ENCODE peak calls at places on chromosome 7, in seven cellular contexts. One of them, this sample, is unnamed.

GRCh38 chr7:81886211-81886764 is 116.4 kb upstream of the HGF start:
- DNase-seq in esophagus squamous epithelium: no peak
- DNase-seq in brain microvascular endothelial cell: no peak
- DNase-seq in skeletal muscle cell: no peak
- DNase-seq in activated naive CD8-positive, alpha-beta T cell treated with anti-CD3 and anti-CD28 coated beads for 36 hours: no peak
- DNase-seq in COR-L47: no peak
- DNase-seq in AG10803: peak
- DNase-seq in this sample: no peak

GRCh38 chr7:100370303-100370702 is 3.0 kb upstream of the PILRA start:
- DNase-seq in esophagus squamous epithelium: no peak
- DNase-seq in brain microvascular endothelial cell: no peak
- DNase-seq in skeletal muscle cell: no peak
- DNase-seq in activated naive CD8-positive, alpha-beta T cell treated with anti-CD3 and anti-CD28 coated beads for 36 hours: no peak
- DNase-seq in COR-L47: no peak
- DNase-seq in AG10803: no peak
- DNase-seq in this sample: no peak

GRCh38 chr7:73717991-73718405 is 1.5 kb downstream of the STX1A start:
- DNase-seq in esophagus squamous epithelium: no peak
- DNase-seq in brain microvascular endothelial cell: peak
- DNase-seq in skeletal muscle cell: peak
- DNase-seq in activated naive CD8-positive, alpha-beta T cell treated with anti-CD3 and anti-CD28 coated beads for 36 hours: peak
- DNase-seq in COR-L47: no peak
- DNase-seq in AG10803: peak
- DNase-seq in this sample: peak

GRCh38 chr7:32506266-32507054 is 11.2 kb downstream of the AVL9 start:
- DNase-seq in esophagus squamous epithelium: no peak
- DNase-seq in brain microvascular endothelial cell: peak
- DNase-seq in skeletal muscle cell: peak
- DNase-seq in activated naive CD8-positive, alpha-beta T cell treated with anti-CD3 and anti-CD28 coated beads for 36 hours: peak
- DNase-seq in COR-L47: no peak
- DNase-seq in AG10803: peak
- DNase-seq in this sample: peak

GRCh38 chr7:106278695-106279094 is 6.1 kb downstream of the NAMPT start:
- DNase-seq in esophagus squamous epithelium: no peak
- DNase-seq in brain microvascular endothelial cell: no peak
- DNase-seq in skeletal muscle cell: no peak
- DNase-seq in activated naive CD8-positive, alpha-beta T cell treated with anti-CD3 and anti-CD28 coated beads for 36 hours: no peak
- DNase-seq in COR-L47: no peak
- DNase-seq in AG10803: no peak
- DNase-seq in this sample: no peak

GRCh38 chr7:97187067-97187466 is 69.6 kb downstream of the SDHAF3 start:
- DNase-seq in esophagus squamous epithelium: no peak
- DNase-seq in brain microvascular endothelial cell: peak
- DNase-seq in skeletal muscle cell: peak
- DNase-seq in activated naive CD8-positive, alpha-beta T cell treated with anti-CD3 and anti-CD28 coated beads for 36 hours: no peak
- DNase-seq in COR-L47: no peak
- DNase-seq in AG10803: peak
- DNase-seq in this sample: no peak

GRCh38 chr7:35536396-35536826 is 158.5 kb downstream of the HERPUD2 start:
- DNase-seq in esophagus squamous epithelium: no peak
- DNase-seq in brain microvascular endothelial cell: no peak
- DNase-seq in skeletal muscle cell: no peak
- DNase-seq in activated naive CD8-positive, alpha-beta T cell treated with anti-CD3 and anti-CD28 coated beads for 36 hours: no peak
- DNase-seq in COR-L47: no peak
- DNase-seq in AG10803: no peak
- DNase-seq in this sample: no peak

GRCh38 chr7:77537136-77537594 is at the start of gene PTPN12:
- DNase-seq in esophagus squamous epithelium: no peak
- DNase-seq in brain microvascular endothelial cell: peak
- DNase-seq in skeletal muscle cell: no peak
- DNase-seq in activated naive CD8-positive, alpha-beta T cell treated with anti-CD3 and anti-CD28 coated beads for 36 hours: no peak
- DNase-seq in COR-L47: peak
- DNase-seq in AG10803: no peak
- DNase-seq in this sample: no peak

GRCh38 chr7:63070696-63071095 is 928.0 kb upstream of the ZNF722 start:
- DNase-seq in esophagus squamous epithelium: no peak
- DNase-seq in brain microvascular endothelial cell: no peak
- DNase-seq in skeletal muscle cell: no peak
- DNase-seq in activated naive CD8-positive, alpha-beta T cell treated with anti-CD3 and anti-CD28 coated beads for 36 hours: no peak
- DNase-seq in COR-L47: no peak
- DNase-seq in AG10803: no peak
- DNase-seq in this sample: no peak

GRCh38 chr7:149422914-149423285 is 38.0 kb downstream of the ZNF777 start:
- DNase-seq in esophagus squamous epithelium: no peak
- DNase-seq in brain microvascular endothelial cell: no peak
- DNase-seq in skeletal muscle cell: no peak
- DNase-seq in activated naive CD8-positive, alpha-beta T cell treated with anti-CD3 and anti-CD28 coated beads for 36 hours: peak
- DNase-seq in COR-L47: no peak
- DNase-seq in AG10803: no peak
- DNase-seq in this sample: no peak

GRCh38 chr7:127738859-127739258 is 86.9 kb downstream of the SND1 start:
- DNase-seq in esophagus squamous epithelium: no peak
- DNase-seq in brain microvascular endothelial cell: no peak
- DNase-seq in skeletal muscle cell: no peak
- DNase-seq in activated naive CD8-positive, alpha-beta T cell treated with anti-CD3 and anti-CD28 coated beads for 36 hours: no peak
- DNase-seq in COR-L47: no peak
- DNase-seq in AG10803: no peak
- DNase-seq in this sample: no peak

GRCh38 chr7:78301361-78301760 is 502.8 kb downstream of the PHTF2 start:
- DNase-seq in esophagus squamous epithelium: no peak
- DNase-seq in brain microvascular endothelial cell: peak
- DNase-seq in skeletal muscle cell: no peak
- DNase-seq in activated naive CD8-positive, alpha-beta T cell treated with anti-CD3 and anti-CD28 coated beads for 36 hours: no peak
- DNase-seq in COR-L47: no peak
- DNase-seq in AG10803: peak
- DNase-seq in this sample: no peak

GRCh38 chr7:45984386-45985295 is 63.6 kb upstream of the IGFBP3 start:
- DNase-seq in esophagus squamous epithelium: no peak
- DNase-seq in brain microvascular endothelial cell: no peak
- DNase-seq in skeletal muscle cell: no peak
- DNase-seq in activated naive CD8-positive, alpha-beta T cell treated with anti-CD3 and anti-CD28 coated beads for 36 hours: no peak
- DNase-seq in COR-L47: no peak
- DNase-seq in AG10803: no peak
- DNase-seq in this sample: no peak

GRCh38 chr7:121328508-121329459 is at the start of gene WNT16:
- DNase-seq in esophagus squamous epithelium: no peak
- DNase-seq in brain microvascular endothelial cell: no peak
- DNase-seq in skeletal muscle cell: no peak
- DNase-seq in activated naive CD8-positive, alpha-beta T cell treated with anti-CD3 and anti-CD28 coated beads for 36 hours: no peak
- DNase-seq in COR-L47: no peak
- DNase-seq in AG10803: no peak
- DNase-seq in this sample: no peak

GRCh38 chr7:73839743-73840714 is 2.3 kb downstream of the METTL27 start:
- DNase-seq in esophagus squamous epithelium: no peak
- DNase-seq in brain microvascular endothelial cell: no peak
- DNase-seq in skeletal muscle cell: no peak
- DNase-seq in activated naive CD8-positive, alpha-beta T cell treated with anti-CD3 and anti-CD28 coated beads for 36 hours: no peak
- DNase-seq in COR-L47: no peak
- DNase-seq in AG10803: no peak
- DNase-seq in this sample: no peak

GRCh38 chr7:101951757-101952156 is 134.3 kb downstream of the CUX1 start:
- DNase-seq in esophagus squamous epithelium: no peak
- DNase-seq in brain microvascular endothelial cell: no peak
- DNase-seq in skeletal muscle cell: no peak
- DNase-seq in activated naive CD8-positive, alpha-beta T cell treated with anti-CD3 and anti-CD28 coated beads for 36 hours: no peak
- DNase-seq in COR-L47: no peak
- DNase-seq in AG10803: no peak
- DNase-seq in this sample: no peak

GRCh38 chr7:140744005-140744404 is 47.5 kb downstream of the NDUFB2 start:
- DNase-seq in esophagus squamous epithelium: no peak
- DNase-seq in brain microvascular endothelial cell: no peak
- DNase-seq in skeletal muscle cell: no peak
- DNase-seq in activated naive CD8-positive, alpha-beta T cell treated with anti-CD3 and anti-CD28 coated beads for 36 hours: no peak
- DNase-seq in COR-L47: no peak
- DNase-seq in AG10803: no peak
- DNase-seq in this sample: no peak

GRCh38 chr7:120988591-120989299 is at the start of gene CPED1:
- DNase-seq in esophagus squamous epithelium: peak
- DNase-seq in brain microvascular endothelial cell: peak
- DNase-seq in skeletal muscle cell: no peak
- DNase-seq in activated naive CD8-positive, alpha-beta T cell treated with anti-CD3 and anti-CD28 coated beads for 36 hours: peak
- DNase-seq in COR-L47: peak
- DNase-seq in AG10803: peak
- DNase-seq in this sample: peak

GRCh38 chr7:149838224-149838991 is at the start of gene ZNF862:
- DNase-seq in esophagus squamous epithelium: peak
- DNase-seq in brain microvascular endothelial cell: peak
- DNase-seq in skeletal muscle cell: peak
- DNase-seq in activated naive CD8-positive, alpha-beta T cell treated with anti-CD3 and anti-CD28 coated beads for 36 hours: peak
- DNase-seq in COR-L47: peak
- DNase-seq in AG10803: peak
- DNase-seq in this sample: peak

GRCh38 chr7:95693551-95694333 is 78.6 kb upstream of the DYNC1I1 start:
- DNase-seq in esophagus squamous epithelium: no peak
- DNase-seq in brain microvascular endothelial cell: peak
- DNase-seq in skeletal muscle cell: no peak
- DNase-seq in activated naive CD8-positive, alpha-beta T cell treated with anti-CD3 and anti-CD28 coated beads for 36 hours: no peak
- DNase-seq in COR-L47: no peak
- DNase-seq in AG10803: peak
- DNase-seq in this sample: no peak

GRCh38 chr7:69365588-69366241 is 232.6 kb upstream of the AUTS2 start:
- DNase-seq in esophagus squamous epithelium: no peak
- DNase-seq in brain microvascular endothelial cell: no peak
- DNase-seq in skeletal muscle cell: peak
- DNase-seq in activated naive CD8-positive, alpha-beta T cell treated with anti-CD3 and anti-CD28 coated beads for 36 hours: no peak
- DNase-seq in COR-L47: no peak
- DNase-seq in AG10803: peak
- DNase-seq in this sample: no peak

GRCh38 chr7:7125993-7126392 is 56.4 kb upstream of the C1GALT1 start:
- DNase-seq in esophagus squamous epithelium: no peak
- DNase-seq in brain microvascular endothelial cell: no peak
- DNase-seq in skeletal muscle cell: no peak
- DNase-seq in activated naive CD8-positive, alpha-beta T cell treated with anti-CD3 and anti-CD28 coated beads for 36 hours: no peak
- DNase-seq in COR-L47: no peak
- DNase-seq in AG10803: peak
- DNase-seq in this sample: no peak

GRCh38 chr7:35647171-35647574 is 47.8 kb downstream of the HERPUD2 start:
- DNase-seq in esophagus squamous epithelium: no peak
- DNase-seq in brain microvascular endothelial cell: peak
- DNase-seq in skeletal muscle cell: no peak
- DNase-seq in activated naive CD8-positive, alpha-beta T cell treated with anti-CD3 and anti-CD28 coated beads for 36 hours: no peak
- DNase-seq in COR-L47: no peak
- DNase-seq in AG10803: no peak
- DNase-seq in this sample: no peak

GRCh38 chr7:131383417-131383816 is 55.7 kb downstream of the MKLN1 start:
- DNase-seq in esophagus squamous epithelium: no peak
- DNase-seq in brain microvascular endothelial cell: peak
- DNase-seq in skeletal muscle cell: no peak
- DNase-seq in activated naive CD8-positive, alpha-beta T cell treated with anti-CD3 and anti-CD28 coated beads for 36 hours: no peak
- DNase-seq in COR-L47: no peak
- DNase-seq in AG10803: no peak
- DNase-seq in this sample: no peak